ENCODE peak calls at places on chromosomes 1 and 21, in six cellular contexts. D, M, S, E, Q and O are unnamed samples.
A peak's percentile ranks its signal among the peaks of the same experiment; 100 is the strongest.

GRCh38 chr1:89804646-89805237 is 16.1 kb upstream of the LRRC8D start:
- DNase-seq in S (peak; percentile 85), D (peak; percentile 82), M (peak; percentile 96), Q (peak; percentile 82), E (peak; percentile 87), O (peak; percentile 80)

GRCh38 chr1:24091971-24092482 is 19.9 kb downstream of the MYOM3 start:
- DNase-seq in D (no peak), Q (no peak), S (no peak), M (no peak), E (no peak), O (no peak)

GRCh38 chr1:212040629-212041028 is 5.1 kb downstream of the DTL start:
- DNase-seq in D (no peak), M (no peak), S (no peak), Q (peak; percentile 15), E (no peak), O (no peak)

GRCh38 chr1:15956150-15956549 is 19.8 kb downstream of the ZBTB17 start:
- DNase-seq in S (no peak), M (no peak), E (peak; percentile 46), Q (peak; percentile 74), D (no peak), O (no peak)

GRCh38 chr1:59072017-59072947 is 224.6 kb upstream of the FGGY start:
- DNase-seq in D (peak; percentile 65), M (no peak), Q (peak; percentile 54), E (peak; percentile 4), S (peak; percentile 45), O (no peak)

GRCh38 chr1:244603498-244603897 is 49.4 kb upstream of the DESI2 start:
- DNase-seq in Q (peak; percentile 52), D (no peak), M (no peak), S (peak; percentile 22), E (peak; percentile 58), O (peak; percentile 8)

GRCh38 chr1:12383786-12384185 is 154.0 kb downstream of the VPS13D start:
- DNase-seq in E (peak; percentile 37), S (no peak), M (no peak), Q (no peak), D (no peak), O (no peak)

GRCh38 chr1:53276902-53277281 is 38.6 kb upstream of the MAGOH start:
- DNase-seq in E (no peak), Q (no peak), D (no peak), S (no peak), M (no peak), O (no peak)

GRCh38 chr21:21101911-21102310 is 103.7 kb downstream of the NCAM2 start:
- DNase-seq in E (peak; percentile 85), S (peak; percentile 79), M (no peak), Q (peak; percentile 54), D (peak; percentile 46), O (peak; percentile 36)

GRCh38 chr21:42878678-42878992 is 704 bp downstream of the WDR4 start:
- DNase-seq in Q (no peak), E (no peak), M (no peak), S (no peak), D (no peak), O (no peak)

GRCh38 chr21:42883921-42884320 is 4.6 kb upstream of the WDR4 start:
- DNase-seq in Q (no peak), D (no peak), S (no peak), M (no peak), E (no peak), O (no peak)

GRCh38 chr21:42880352-42880751 is 1.0 kb upstream of the WDR4 start:
- DNase-seq in S (no peak), D (no peak), M (no peak), Q (no peak), E (no peak), O (no peak)

DNA sequence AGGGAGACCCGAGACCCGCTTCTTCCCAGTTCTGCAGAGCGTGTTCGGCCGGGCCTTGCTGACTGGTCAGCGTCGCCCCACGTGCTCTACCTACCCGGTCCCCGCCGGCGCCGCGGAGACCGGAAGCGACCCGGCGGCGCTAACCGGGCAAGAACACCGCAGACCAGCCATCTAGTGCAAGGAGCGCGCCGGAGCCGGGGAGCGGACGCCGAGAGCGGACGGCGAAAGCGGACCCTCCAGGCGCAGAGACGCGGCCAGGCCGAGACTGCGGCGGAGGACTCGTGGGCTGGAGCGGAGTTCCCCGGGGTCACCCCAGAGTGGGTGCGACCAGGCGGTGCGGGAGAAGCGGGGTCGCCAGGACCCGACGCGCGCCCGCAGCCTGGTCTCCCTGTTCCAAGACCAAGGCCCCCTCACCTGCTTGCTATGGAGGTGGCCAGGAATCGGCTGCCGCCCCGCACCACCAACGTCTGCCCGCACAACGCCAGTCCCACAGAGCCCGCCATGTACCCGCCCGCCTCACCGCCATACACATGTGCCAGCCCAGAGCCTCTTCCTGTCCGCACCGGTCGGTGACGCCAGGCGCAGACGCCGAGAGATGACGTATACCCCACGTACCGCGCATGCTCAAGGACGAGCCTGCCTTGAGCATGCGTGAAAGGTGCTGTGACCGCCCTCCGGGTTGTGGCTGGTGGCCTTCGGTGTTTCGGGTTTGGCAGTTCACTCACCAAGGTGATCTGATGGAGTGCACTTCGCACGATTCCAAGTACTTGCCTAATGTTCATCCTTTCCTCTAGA is at the start of gene WDR4:
- DNase-seq in D (peak; percentile 98), E (peak; percentile 97), S (peak; percentile 99), Q (peak; percentile 97), M (peak; percentile 100), O (peak; percentile 97)
- H3K4ac ChIP-seq in D (no peak within 1 kb of the TSS), E (peak within 1 kb of the TSS; percentile 80), S (peak within 1 kb of the TSS; percentile 88), Q (peak within 1 kb of the TSS; percentile 79), M (peak within 1 kb of the TSS; percentile 57), O (peak within 1 kb of the TSS; percentile 40)

DNA sequence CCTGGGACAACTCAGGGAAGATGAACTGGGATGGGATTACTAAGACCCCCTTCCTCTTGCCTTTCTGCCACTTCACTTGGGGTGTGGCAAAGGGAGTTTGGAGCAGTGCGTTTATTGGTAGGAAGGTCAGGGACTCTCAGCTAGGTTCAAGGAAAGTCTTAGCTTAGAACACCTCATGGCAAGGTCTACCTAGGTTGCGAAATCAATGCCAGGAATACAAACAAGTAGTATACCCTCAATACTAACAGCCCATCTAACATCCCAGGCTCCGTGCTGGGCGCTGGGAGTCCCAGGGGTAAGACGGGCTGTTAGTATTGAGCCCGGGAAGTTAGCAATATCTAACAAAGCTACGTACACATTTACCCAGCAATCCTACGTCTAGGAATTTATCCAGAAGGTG is 4.7 kb downstream of the ATP2B4 start:
- DNase-seq in Q (no peak), S (no peak), M (no peak), D (no peak), E (no peak), O (no peak)
- H3K4ac ChIP-seq in Q (no peak overlapping the region), S (no peak overlapping the region), M (no peak overlapping the region), D (no peak overlapping the region), E (peak overlapping the region; percentile 75), O (no peak overlapping the region)

DNA sequence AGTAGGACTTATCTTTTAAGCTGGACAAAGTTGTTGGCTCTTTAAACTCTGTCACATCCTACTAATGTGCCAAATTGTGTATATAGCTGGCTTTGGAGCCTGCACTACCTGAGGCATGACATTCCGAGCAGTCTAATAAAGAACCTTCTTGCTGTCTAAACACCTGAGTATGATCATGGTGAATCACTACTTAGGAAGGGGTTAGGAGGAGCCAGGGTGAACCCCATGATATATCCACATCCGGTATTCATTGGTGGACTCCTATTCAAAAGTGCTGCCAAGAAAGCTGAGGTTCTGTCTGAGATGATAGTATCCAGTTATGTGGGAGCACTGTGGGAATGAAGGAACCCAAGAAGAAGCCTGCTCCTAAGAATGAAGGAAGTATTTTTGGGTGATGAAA is 27.1 kb downstream of the CRNN start:
- DNase-seq in D (no peak), M (no peak), Q (no peak), S (no peak), E (no peak), O (no peak)
- H3K4ac ChIP-seq in D (no peak overlapping the region), M (no peak overlapping the region), Q (no peak overlapping the region), S (no peak overlapping the region), E (no peak overlapping the region), O (no peak overlapping the region)

DNA sequence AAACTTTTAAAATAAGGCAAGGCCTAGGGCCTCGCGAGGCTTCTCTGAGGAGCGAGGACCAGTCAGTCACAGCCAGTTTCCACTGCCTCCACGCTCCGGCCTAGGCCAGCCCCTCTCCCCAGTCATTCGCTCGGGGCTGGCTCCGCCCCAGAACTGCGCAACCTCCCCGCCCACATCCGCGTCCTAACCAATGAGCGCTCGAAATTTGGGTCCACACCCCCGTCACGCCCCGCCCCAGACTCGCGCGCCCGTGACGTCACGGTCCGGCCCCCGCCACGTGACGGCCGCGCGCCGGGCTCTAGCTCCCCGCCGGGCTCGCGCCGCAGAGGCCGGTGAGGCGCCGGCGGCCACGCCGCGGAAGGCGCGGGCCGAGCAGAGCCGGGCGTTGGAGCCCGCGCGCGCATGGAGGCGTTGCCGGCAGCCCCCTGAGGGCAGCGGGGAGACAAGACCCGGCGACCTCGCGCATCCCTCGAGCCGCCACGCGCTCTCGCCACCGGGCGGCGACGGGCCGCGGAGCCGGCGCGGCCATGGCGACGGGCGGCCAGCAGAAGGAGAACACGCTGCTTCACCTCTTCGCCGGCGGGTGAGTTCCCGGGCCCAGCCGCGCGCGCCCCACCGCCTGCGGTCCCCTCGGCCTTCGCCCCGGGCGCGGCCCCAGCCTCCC is at the start of gene SLC25A33:
- DNase-seq in S (peak; percentile 98), D (peak; percentile 96), M (peak; percentile 99), Q (peak; percentile 97), E (peak; percentile 97), O (peak; percentile 97)
- H3K4ac ChIP-seq in S (no peak within 1 kb of the TSS), D (no peak within 1 kb of the TSS), M (no peak within 1 kb of the TSS), Q (peak within 1 kb of the TSS; percentile 64), E (peak within 1 kb of the TSS; percentile 64), O (no peak within 1 kb of the TSS)

GRCh38 chr1:184425449-184426277 is 38.8 kb downstream of the C1orf21 start:
- DNase-seq in D (no peak), S (no peak), E (no peak), M (no peak), Q (peak; percentile 35), O (no peak)
- H3K4ac ChIP-seq in D (no peak overlapping the region), S (no peak overlapping the region), E (no peak overlapping the region), M (no peak overlapping the region), Q (no peak overlapping the region), O (no peak overlapping the region)

DNA sequence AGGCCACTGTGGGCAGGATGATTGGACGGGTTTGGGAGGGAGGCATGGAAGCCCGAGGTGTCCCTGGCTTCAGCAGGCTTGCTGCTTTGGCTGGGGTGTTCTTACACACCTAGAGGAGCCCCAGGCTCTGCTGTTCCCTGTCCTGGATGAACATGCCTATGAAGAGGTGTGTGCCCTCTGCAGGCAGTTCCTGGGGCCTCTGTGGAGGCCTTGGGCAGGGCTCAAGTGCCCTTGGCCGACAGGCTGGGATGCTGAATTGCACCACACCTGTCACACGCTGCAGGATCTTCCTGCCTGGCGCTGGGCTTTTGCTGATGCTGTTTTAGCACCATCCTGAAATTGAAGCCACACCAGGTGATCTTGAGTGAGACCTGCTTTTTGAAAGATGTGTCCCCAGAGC is 415.0 kb upstream of the VAMP3 start:
- DNase-seq in Q (no peak), E (no peak), S (no peak), D (no peak), M (no peak), O (no peak)
- H3K4ac ChIP-seq in Q (no peak overlapping the region), E (no peak overlapping the region), S (no peak overlapping the region), D (no peak overlapping the region), M (no peak overlapping the region), O (no peak overlapping the region)

GRCh38 chr21:33644383-33645074 is 2.2 kb downstream of the ITSN1 start:
- DNase-seq in M (no peak), D (no peak), E (peak; percentile 66), S (peak; percentile 67), Q (peak; percentile 53), O (no peak)
- H3K4ac ChIP-seq in M (no peak overlapping the region), D (no peak overlapping the region), E (peak overlapping the region; percentile 3), S (no peak overlapping the region), Q (no peak overlapping the region), O (no peak overlapping the region)

DNA sequence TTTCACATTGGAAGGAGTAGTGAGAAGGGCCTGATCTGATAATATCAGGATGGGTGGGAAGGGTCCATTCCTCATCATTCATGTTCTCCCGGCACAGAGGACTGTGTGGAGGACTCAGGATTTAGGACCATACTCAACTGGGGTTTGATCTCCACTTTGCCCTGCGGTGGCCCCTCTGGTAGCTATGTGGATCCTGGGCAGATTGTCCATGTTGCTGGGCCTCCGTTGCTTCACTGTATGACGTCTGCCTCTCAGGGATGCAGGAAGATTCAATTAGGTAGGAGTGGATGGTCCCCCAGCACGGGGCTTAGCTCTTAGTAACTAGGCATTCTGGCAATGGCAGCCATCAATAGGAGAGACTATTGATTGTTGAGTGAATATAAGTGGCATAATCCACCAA is 2.3 kb downstream of the ETS2 start:
- DNase-seq in D (no peak), M (no peak), Q (peak; percentile 54), S (no peak), E (peak; percentile 51), O (no peak)
- H3K4ac ChIP-seq in D (no peak overlapping the region), M (no peak overlapping the region), Q (peak overlapping the region; percentile 31), S (no peak overlapping the region), E (peak overlapping the region; percentile 84), O (no peak overlapping the region)